ENCODE peak calls at places on chromosome 4, in seven cellular contexts. One of them, this sample, is unnamed.

GRCh38 chr4:19675172-19675811 is 576.4 kb upstream of the SLIT2 start:
- DNase-seq in NT2/D1: no peak
- DNase-seq in C1 segment of cervical spinal cord: no peak
- DNase-seq in epithelial cell of esophagus: no peak
- DNase-seq in GM12891: no peak
- DNase-seq in astrocyte of the spinal cord: peak; percentile 74
- DNase-seq in D341Med: no peak
- DNase-seq in this sample: no peak

GRCh38 chr4:155220025-155220424 is 11.6 kb downstream of the NPY2R start:
- DNase-seq in NT2/D1: no peak
- DNase-seq in C1 segment of cervical spinal cord: no peak
- DNase-seq in epithelial cell of esophagus: peak; percentile 60
- DNase-seq in GM12891: no peak
- DNase-seq in astrocyte of the spinal cord: no peak
- DNase-seq in D341Med: no peak
- DNase-seq in this sample: no peak

GRCh38 chr4:140088317-140088967 is 65.5 kb downstream of the MAML3 start:
- DNase-seq in NT2/D1: no peak
- DNase-seq in C1 segment of cervical spinal cord: no peak
- DNase-seq in epithelial cell of esophagus: no peak
- DNase-seq in GM12891: no peak
- DNase-seq in astrocyte of the spinal cord: no peak
- DNase-seq in D341Med: no peak
- DNase-seq in this sample: no peak

GRCh38 chr4:148735432-148736155 is 293.4 kb upstream of the NR3C2 start:
- DNase-seq in NT2/D1: no peak
- DNase-seq in C1 segment of cervical spinal cord: no peak
- DNase-seq in epithelial cell of esophagus: peak; percentile 26
- DNase-seq in GM12891: no peak
- DNase-seq in astrocyte of the spinal cord: no peak
- DNase-seq in D341Med: no peak
- DNase-seq in this sample: no peak

GRCh38 chr4:89619230-89619962 is 217.6 kb downstream of the SNCA start:
- DNase-seq in NT2/D1: no peak
- DNase-seq in C1 segment of cervical spinal cord: no peak
- DNase-seq in epithelial cell of esophagus: no peak
- DNase-seq in GM12891: no peak
- DNase-seq in astrocyte of the spinal cord: no peak
- DNase-seq in D341Med: no peak
- DNase-seq in this sample: no peak

GRCh38 chr4:38495481-38495880 is 168.5 kb upstream of the KLF3 start:
- DNase-seq in NT2/D1: no peak
- DNase-seq in C1 segment of cervical spinal cord: no peak
- DNase-seq in epithelial cell of esophagus: no peak
- DNase-seq in GM12891: no peak
- DNase-seq in astrocyte of the spinal cord: no peak
- DNase-seq in D341Med: no peak
- DNase-seq in this sample: no peak

GRCh38 chr4:15756361-15756861 is 21.7 kb upstream of the CD38 start:
- DNase-seq in NT2/D1: no peak
- DNase-seq in C1 segment of cervical spinal cord: no peak
- DNase-seq in epithelial cell of esophagus: peak; percentile 86
- DNase-seq in GM12891: no peak
- DNase-seq in astrocyte of the spinal cord: peak; percentile 55
- DNase-seq in D341Med: no peak
- DNase-seq in this sample: no peak

GRCh38 chr4:8147231-8147970 is 11.2 kb downstream of the ABLIM2 start:
- DNase-seq in NT2/D1: no peak
- DNase-seq in C1 segment of cervical spinal cord: no peak
- DNase-seq in epithelial cell of esophagus: no peak
- DNase-seq in GM12891: no peak
- DNase-seq in astrocyte of the spinal cord: no peak
- DNase-seq in D341Med: no peak
- DNase-seq in this sample: no peak

GRCh38 chr4:90951037-90951436 is 823.8 kb downstream of the CCSER1 start:
- DNase-seq in NT2/D1: no peak
- DNase-seq in C1 segment of cervical spinal cord: no peak
- DNase-seq in epithelial cell of esophagus: peak; percentile 95
- DNase-seq in GM12891: no peak
- DNase-seq in astrocyte of the spinal cord: peak; percentile 90
- DNase-seq in D341Med: no peak
- DNase-seq in this sample: peak; percentile 56

GRCh38 chr4:69054578-69055200 is 41.6 kb upstream of the UGT2B7 start:
- DNase-seq in NT2/D1: no peak
- DNase-seq in C1 segment of cervical spinal cord: no peak
- DNase-seq in epithelial cell of esophagus: peak; percentile 92
- DNase-seq in GM12891: no peak
- DNase-seq in astrocyte of the spinal cord: peak; percentile 84
- DNase-seq in D341Med: no peak
- DNase-seq in this sample: peak; percentile 86

GRCh38 chr4:24630937-24631336 is 46.6 kb upstream of the DHX15 start:
- DNase-seq in NT2/D1: no peak
- DNase-seq in C1 segment of cervical spinal cord: no peak
- DNase-seq in epithelial cell of esophagus: no peak
- DNase-seq in GM12891: no peak
- DNase-seq in astrocyte of the spinal cord: no peak
- DNase-seq in D341Med: no peak
- DNase-seq in this sample: peak; percentile 52

GRCh38 chr4:6288871-6289270 is 19.2 kb downstream of the WFS1 start:
- DNase-seq in NT2/D1: no peak
- DNase-seq in C1 segment of cervical spinal cord: no peak
- DNase-seq in epithelial cell of esophagus: no peak
- DNase-seq in GM12891: no peak
- DNase-seq in astrocyte of the spinal cord: no peak
- DNase-seq in D341Med: no peak
- DNase-seq in this sample: no peak

This sample was measured in RKO.